ENCODE peak calls at places on chromosomes 13 and 19, in nine cellular contexts. One of them, this sample, is unnamed.

GRCh38 chr19:5114713-5115112 is 145.8 kb downstream of the KDM4B start:
- DNase-seq in GM12892: no peak
- DNase-seq in mesothelial cell of epicardium: no peak
- DNase-seq in stimulated activated CD4-positive, alpha-beta T cell treated with anti-CD3 and anti-CD28 coated beads, Interleukin-1b, Interleukin-23, amount 100 ng/mL, for 1 hour: no peak
- DNase-seq in stimulated activated naive CD4-positive, alpha-beta T cell: no peak
- DNase-seq in astrocyte of the spinal cord: no peak
- DNase-seq in NCI-H1048: no peak
- DNase-seq in PC-9: no peak
- DNase-seq in naive thymus-derived CD8-positive, alpha-beta T cell: no peak
- DNase-seq in this sample: no peak

GRCh38 chr19:8363803-8364771 is at the start of gene ANGPTL4:
- DNase-seq in naive thymus-derived CD8-positive, alpha-beta T cell: peak
- DNase-seq in astrocyte of the spinal cord: peak
- DNase-seq in PC-9: no peak
- DNase-seq in mesothelial cell of epicardium: peak
- DNase-seq in stimulated activated naive CD4-positive, alpha-beta T cell: no peak
- DNase-seq in NCI-H1048: no peak
- DNase-seq in stimulated activated CD4-positive, alpha-beta T cell treated with anti-CD3 and anti-CD28 coated beads, Interleukin-1b, Interleukin-23, amount 100 ng/mL, for 1 hour: no peak
- DNase-seq in GM12892: no peak
- DNase-seq in this sample: no peak

GRCh38 chr19:28468701-28469459 is 744.1 kb downstream of the UQCRFS1 start:
- DNase-seq in NCI-H1048: no peak
- DNase-seq in PC-9: no peak
- DNase-seq in stimulated activated naive CD4-positive, alpha-beta T cell: no peak
- DNase-seq in naive thymus-derived CD8-positive, alpha-beta T cell: no peak
- DNase-seq in stimulated activated CD4-positive, alpha-beta T cell treated with anti-CD3 and anti-CD28 coated beads, Interleukin-1b, Interleukin-23, amount 100 ng/mL, for 1 hour: no peak
- DNase-seq in GM12892: no peak
- DNase-seq in mesothelial cell of epicardium: no peak
- DNase-seq in astrocyte of the spinal cord: peak
- DNase-seq in this sample: no peak

GRCh38 chr13:49125964-49126363 is 94.2 kb upstream of the MLNR start:
- DNase-seq in PC-9: no peak
- DNase-seq in GM12892: no peak
- DNase-seq in mesothelial cell of epicardium: no peak
- DNase-seq in stimulated activated naive CD4-positive, alpha-beta T cell: no peak
- DNase-seq in stimulated activated CD4-positive, alpha-beta T cell treated with anti-CD3 and anti-CD28 coated beads, Interleukin-1b, Interleukin-23, amount 100 ng/mL, for 1 hour: no peak
- DNase-seq in naive thymus-derived CD8-positive, alpha-beta T cell: no peak
- DNase-seq in NCI-H1048: no peak
- DNase-seq in astrocyte of the spinal cord: no peak
- DNase-seq in this sample: no peak

GRCh38 chr19:9791552-9792181 is 23.1 kb upstream of the ZNF846 start:
- DNase-seq in stimulated activated CD4-positive, alpha-beta T cell treated with anti-CD3 and anti-CD28 coated beads, Interleukin-1b, Interleukin-23, amount 100 ng/mL, for 1 hour: peak
- DNase-seq in PC-9: peak
- DNase-seq in naive thymus-derived CD8-positive, alpha-beta T cell: peak
- DNase-seq in astrocyte of the spinal cord: peak
- DNase-seq in stimulated activated naive CD4-positive, alpha-beta T cell: peak
- DNase-seq in GM12892: peak
- DNase-seq in mesothelial cell of epicardium: peak
- DNase-seq in NCI-H1048: peak
- DNase-seq in this sample: peak

GRCh38 chr13:96967248-96967745 is 27.0 kb downstream of the OXGR1 start:
- DNase-seq in PC-9: no peak
- DNase-seq in GM12892: no peak
- DNase-seq in astrocyte of the spinal cord: no peak
- DNase-seq in stimulated activated CD4-positive, alpha-beta T cell treated with anti-CD3 and anti-CD28 coated beads, Interleukin-1b, Interleukin-23, amount 100 ng/mL, for 1 hour: no peak
- DNase-seq in NCI-H1048: peak
- DNase-seq in naive thymus-derived CD8-positive, alpha-beta T cell: no peak
- DNase-seq in mesothelial cell of epicardium: no peak
- DNase-seq in stimulated activated naive CD4-positive, alpha-beta T cell: no peak
- DNase-seq in this sample: no peak

GRCh38 chr13:48151766-48152165 is 56.9 kb upstream of the MED4 start:
- DNase-seq in stimulated activated naive CD4-positive, alpha-beta T cell: no peak
- DNase-seq in stimulated activated CD4-positive, alpha-beta T cell treated with anti-CD3 and anti-CD28 coated beads, Interleukin-1b, Interleukin-23, amount 100 ng/mL, for 1 hour: no peak
- DNase-seq in PC-9: no peak
- DNase-seq in GM12892: no peak
- DNase-seq in NCI-H1048: no peak
- DNase-seq in mesothelial cell of epicardium: no peak
- DNase-seq in naive thymus-derived CD8-positive, alpha-beta T cell: no peak
- DNase-seq in astrocyte of the spinal cord: no peak
- DNase-seq in this sample: no peak

GRCh38 chr19:12330340-12330739 is 3.1 kb downstream of the ZNF563 start:
- DNase-seq in stimulated activated naive CD4-positive, alpha-beta T cell: no peak
- DNase-seq in astrocyte of the spinal cord: no peak
- DNase-seq in naive thymus-derived CD8-positive, alpha-beta T cell: no peak
- DNase-seq in mesothelial cell of epicardium: no peak
- DNase-seq in GM12892: no peak
- DNase-seq in PC-9: no peak
- DNase-seq in stimulated activated CD4-positive, alpha-beta T cell treated with anti-CD3 and anti-CD28 coated beads, Interleukin-1b, Interleukin-23, amount 100 ng/mL, for 1 hour: no peak
- DNase-seq in NCI-H1048: no peak
- DNase-seq in this sample: no peak

GRCh38 chr19:14497347-14497921 is 1.5 kb upstream of the GIPC1 start:
- DNase-seq in GM12892: no peak
- DNase-seq in astrocyte of the spinal cord: no peak
- DNase-seq in stimulated activated naive CD4-positive, alpha-beta T cell: no peak
- DNase-seq in PC-9: peak
- DNase-seq in NCI-H1048: no peak
- DNase-seq in mesothelial cell of epicardium: no peak
- DNase-seq in naive thymus-derived CD8-positive, alpha-beta T cell: no peak
- DNase-seq in stimulated activated CD4-positive, alpha-beta T cell treated with anti-CD3 and anti-CD28 coated beads, Interleukin-1b, Interleukin-23, amount 100 ng/mL, for 1 hour: no peak
- DNase-seq in this sample: no peak

This sample was measured in glomerular endothelial cell.